ENCODE peak calls at places on chromosomes 11 and 22, in six cellular contexts. U is H9, Z is iPS DF 6.9, V is right cardiac atrium, K is tibial artery, M is body of pancreas. B is an unnamed sample.

GRCh38 chr11:48114740-48115139 is 101.9 kb upstream of the OR4B1 start:
- DNase-seq in U (no peak), Z (no peak), V (no peak), K (no peak), M (no peak), B (no peak)

GRCh38 chr22:30483169-30483568 is 11.4 kb upstream of the SEC14L3 start:
- DNase-seq in U (no peak), Z (no peak), V (no peak), K (no peak), M (no peak), B (no peak)

GRCh38 chr11:12539570-12539969 is 134.7 kb upstream of the TEAD1 start:
- DNase-seq in U (no peak), Z (no peak), V (no peak), K (no peak), M (no peak), B (no peak)

GRCh38 chr11:44381261-44381660 is 71.3 kb upstream of the ALX4 start:
- DNase-seq in U (no peak), Z (no peak), V (no peak), K (no peak), M (no peak), B (no peak)

GRCh38 chr11:113603277-113604059 is 102.6 kb downstream of the TMPRSS5 start:
- DNase-seq in U (no peak), Z (no peak), V (peak; percentile 73), K (no peak), M (no peak), B (no peak)

GRCh38 chr11:100785148-100785983 is 98.3 kb downstream of the ARHGAP42 start:
- DNase-seq in U (peak; percentile 45), Z (no peak), V (no peak), K (no peak), M (no peak), B (no peak)

GRCh38 chr11:87290304-87290922 is 252.7 kb downstream of the TMEM135 start:
- DNase-seq in U (no peak), Z (peak; percentile 13), V (no peak), K (no peak), M (no peak), B (no peak)

GRCh38 chr11:102603091-102603490 is 22.0 kb downstream of the MMP20 start:
- DNase-seq in U (no peak), Z (no peak), V (peak; percentile 47), K (no peak), M (peak; percentile 27), B (no peak)

GRCh38 chr11:94521684-94522083 is 9.4 kb downstream of the C11orf97 start:
- DNase-seq in U (peak; percentile 30), Z (no peak), V (no peak), K (no peak), M (no peak), B (no peak)

GRCh38 chr11:56783448-56784041 is 35.0 kb upstream of the OR9G4 start:
- DNase-seq in U (no peak), Z (peak; percentile 25), V (no peak), K (no peak), M (no peak), B (peak; percentile 5)

GRCh38 chr22:19643448-19644313 is 70.6 kb upstream of the SEPTIN5 start:
- DNase-seq in U (peak; percentile 14), Z (no peak), V (no peak), K (peak; percentile 10), M (no peak), B (no peak)

GRCh38 chr22:46008291-46008690 is 31.3 kb upstream of the WNT7B start:
- DNase-seq in U (no peak), Z (no peak), V (no peak), K (no peak), M (no peak), B (no peak)

GRCh38 chr11:103633037-103633788 is 403.2 kb upstream of the DDI1 start:
- DNase-seq in U (no peak), Z (peak; percentile 27), V (no peak), K (no peak), M (no peak), B (no peak)

GRCh38 chr11:69718147-69718546 is 14.3 kb upstream of the FGF19 start:
- DNase-seq in U (peak; percentile 89), Z (no peak), V (no peak), K (no peak), M (no peak), B (no peak)

GRCh38 chr22:49450521-49450920 is 377.2 kb downstream of the BRD1 start:
- DNase-seq in U (peak; percentile 61), Z (no peak), V (no peak), K (peak; percentile 8), M (no peak), B (no peak)

GRCh38 chr11:65215441-65216076 is 33.8 kb downstream of the CAPN1 start:
- DNase-seq in U (no peak), Z (no peak), V (no peak), K (no peak), M (no peak), B (no peak)

GRCh38 chr22:21582801-21583740 is 15.6 kb downstream of the UBE2L3 start:
- DNase-seq in U (no peak), Z (no peak), V (no peak), K (no peak), M (no peak), B (no peak)

GRCh38 chr11:126716456-126717083 is 284.0 kb downstream of the KIRREL3 start:
- DNase-seq in U (peak; percentile 57), Z (peak; percentile 33), V (peak; percentile 74), K (no peak), M (peak; percentile 72), B (no peak)

GRCh38 chr11:6327806-6328205 is 7.5 kb upstream of the CAVIN3 start:
- DNase-seq in U (no peak), Z (no peak), V (no peak), K (no peak), M (no peak), B (no peak)

GRCh38 chr11:44760917-44761545 is 34.3 kb downstream of the TSPAN18 start:
- DNase-seq in U (peak; percentile 79), Z (no peak), V (peak; percentile 77), K (peak; percentile 76), M (no peak), B (no peak)

GRCh38 chr22:38299001-38299651 is 18.1 kb downstream of the CSNK1E start:
- DNase-seq in U (no peak), Z (no peak), V (no peak), K (no peak), M (peak; percentile 76), B (no peak)
- H3K27ac ChIP-seq in U (no peak overlapping the region), Z (no peak overlapping the region), V (no peak overlapping the region), K (no peak overlapping the region), M (no peak overlapping the region), B (no peak overlapping the region)

DNA sequence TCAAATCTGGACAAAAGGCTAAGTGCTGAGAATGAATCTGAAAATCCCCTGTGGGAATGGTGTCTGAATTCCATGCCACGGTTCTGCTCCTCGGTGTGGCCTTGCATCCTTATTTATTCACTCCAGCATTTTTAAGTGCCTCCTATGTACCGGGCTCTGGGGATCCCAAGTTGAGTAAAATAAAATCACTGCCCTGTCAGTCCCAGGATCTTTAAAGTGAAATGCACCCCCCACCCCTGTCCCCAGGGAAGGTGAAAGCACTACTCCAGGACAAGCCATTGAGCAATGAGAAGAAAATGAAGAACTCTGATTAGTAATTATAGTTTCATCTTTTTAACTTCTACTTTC is 3.3 kb downstream of the LGR4 start:
- DNase-seq in U (no peak), Z (no peak), V (no peak), K (no peak), M (peak; percentile 34), B (no peak)
- H3K27ac ChIP-seq in U (no peak overlapping the region), Z (no peak overlapping the region), V (peak overlapping the region; percentile 28), K (no peak overlapping the region), M (peak overlapping the region; percentile 96), B (no peak overlapping the region)

DNA sequence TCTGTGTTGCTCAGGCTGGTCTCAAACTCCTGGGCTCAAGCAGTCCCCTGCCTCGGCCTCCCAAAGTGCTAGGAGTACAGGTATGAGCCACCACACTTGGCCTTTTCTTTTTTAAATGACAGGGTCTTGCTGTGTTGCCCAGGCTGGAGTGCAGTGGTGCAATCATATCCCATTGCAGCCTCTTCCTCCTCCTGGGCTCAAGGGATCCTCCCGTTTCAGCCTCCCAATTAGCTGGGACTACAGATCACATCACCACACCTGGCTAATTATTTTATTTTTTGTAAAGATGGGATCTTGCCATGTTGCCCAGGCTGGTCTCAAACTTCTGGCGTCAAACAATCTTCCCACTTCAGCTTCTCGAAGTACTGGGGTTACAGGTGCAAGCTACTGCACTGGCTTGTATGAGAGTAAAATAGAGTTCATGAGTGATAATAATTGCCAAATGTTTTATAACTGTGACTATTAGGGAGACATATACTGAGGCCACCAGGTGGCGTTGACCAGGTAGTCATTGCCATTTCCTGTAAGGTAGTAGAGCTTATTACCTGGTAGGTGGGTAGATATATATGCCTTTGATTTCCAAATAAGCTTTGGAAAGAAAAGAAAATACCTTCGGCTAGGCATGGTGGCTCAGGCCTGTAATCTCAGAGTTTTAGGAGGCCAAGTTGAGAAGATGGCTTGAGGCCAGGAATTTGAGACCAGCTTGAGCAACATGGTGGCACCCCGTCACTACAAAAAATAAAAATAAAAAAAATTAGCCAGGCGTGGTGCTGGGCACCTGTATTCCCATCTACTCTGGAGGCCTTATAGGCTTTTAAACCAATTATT is 5.4 kb downstream of the FDX1 start:
- DNase-seq in U (no peak), Z (peak; percentile 18), V (no peak), K (no peak), M (peak; percentile 73), B (no peak)
- H3K27ac ChIP-seq in U (no peak overlapping the region), Z (no peak overlapping the region), V (no peak overlapping the region), K (no peak overlapping the region), M (peak overlapping the region; percentile 39), B (no peak overlapping the region)

GRCh38 chr11:16001044-16001568 is 355.2 kb downstream of the SOX6 start:
- DNase-seq in U (no peak), Z (no peak), V (no peak), K (no peak), M (no peak), B (no peak)
- H3K27ac ChIP-seq in U (no peak overlapping the region), Z (no peak overlapping the region), V (no peak overlapping the region), K (no peak overlapping the region), M (peak overlapping the region; percentile 71), B (no peak overlapping the region)

GRCh38 chr22:31603574-31603973 is 58.4 kb downstream of the PISD start:
- DNase-seq in U (no peak), Z (no peak), V (peak; percentile 44), K (no peak), M (no peak), B (no peak)
- H3K27ac ChIP-seq in U (no peak overlapping the region), Z (no peak overlapping the region), V (no peak overlapping the region), K (no peak overlapping the region), M (no peak overlapping the region), B (no peak overlapping the region)